ENCODE peak calls at places on chromosomes 2 and 18, in eight cellular contexts. T is hepatocyte, J is bronchial epithelial cell, W is astrocyte, P is sigmoid colon, B is fibroblast of mammary gland, A is OCI-LY7, F is HFF-Myc. Q is an unnamed sample.
A peak's percentile ranks its signal among the peaks of the same experiment; 100 is the strongest.

GRCh38 chr2:172456002-172456401 is 28.6 kb downstream of the ITGA6 start:
- DNase-seq in T (peak; percentile 36), J (no peak), W (no peak), P (no peak), B (no peak), A (no peak), F (no peak), Q (no peak)

GRCh38 chr18:24368749-24369148 is 28.9 kb downstream of the OSBPL1A start:
- DNase-seq in T (no peak), J (peak; percentile 86), W (no peak), P (no peak), B (no peak), A (no peak), F (no peak), Q (peak; percentile 35)

GRCh38 chr2:190156750-190157277 is 94.3 kb upstream of the MSTN start:
- DNase-seq in T (no peak), J (no peak), W (no peak), P (no peak), B (no peak), A (no peak), F (no peak), Q (no peak)

GRCh38 chr2:42693013-42693575 is 70.8 kb downstream of the OXER1 start:
- DNase-seq in T (no peak), J (no peak), W (no peak), P (no peak), B (no peak), A (no peak), F (no peak), Q (peak; percentile 5)

GRCh38 chr18:24198461-24198860 is 59.6 kb downstream of the CABYR start:
- DNase-seq in T (no peak), J (no peak), W (no peak), P (no peak), B (no peak), A (no peak), F (no peak), Q (no peak)

GRCh38 chr2:128536925-128537620 is 218.4 kb upstream of the HS6ST1 start:
- DNase-seq in T (peak; percentile 66), J (peak; percentile 27), W (peak; percentile 98), P (no peak), B (peak; percentile 97), A (no peak), F (peak; percentile 87), Q (no peak)

GRCh38 chr2:11726384-11726783 is 20.0 kb upstream of the LPIN1 start:
- DNase-seq in T (no peak), J (no peak), W (no peak), P (peak; percentile 73), B (no peak), A (no peak), F (no peak), Q (no peak)

GRCh38 chr2:176931588-176932563 is 280.7 kb upstream of the HNRNPA3 start:
- DNase-seq in T (peak; percentile 12), J (peak; percentile 44), W (no peak), P (no peak), B (peak; percentile 74), A (no peak), F (peak; percentile 12), Q (peak; percentile 94)

GRCh38 chr2:46902465-46902864 is 13.1 kb downstream of the MCFD2 start:
- DNase-seq in T (no peak), J (no peak), W (no peak), P (no peak), B (no peak), A (no peak), F (no peak), Q (no peak)

GRCh38 chr2:240611601-240612210 is 13.6 kb upstream of the GPR35 start:
- DNase-seq in T (no peak), J (no peak), W (no peak), P (no peak), B (no peak), A (no peak), F (no peak), Q (no peak)

GRCh38 chr2:186183406-186183805 is 302.7 kb upstream of the ZC3H15 start:
- DNase-seq in T (no peak), J (no peak), W (no peak), P (no peak), B (no peak), A (no peak), F (no peak), Q (no peak)

GRCh38 chr2:186852508-186852907 is 3.5 kb upstream of the ZSWIM2 start:
- DNase-seq in T (peak; percentile 6), J (no peak), W (no peak), P (no peak), B (no peak), A (no peak), F (no peak), Q (no peak)

GRCh38 chr2:150120271-150120950 is 367.1 kb downstream of the RND3 start:
- DNase-seq in T (no peak), J (no peak), W (no peak), P (no peak), B (no peak), A (no peak), F (no peak), Q (no peak)

GRCh38 chr2:233831861-233832260 is 22.5 kb downstream of the HJURP start:
- DNase-seq in T (no peak), J (no peak), W (no peak), P (peak; percentile 14), B (no peak), A (no peak), F (no peak), Q (no peak)

GRCh38 chr2:112153501-112153900 is 15.3 kb downstream of the FBLN7 start:
- DNase-seq in T (no peak), J (no peak), W (no peak), P (peak; percentile 19), B (no peak), A (no peak), F (no peak), Q (no peak)

GRCh38 chr2:163133602-163134001 is 295.0 kb upstream of the KCNH7 start:
- DNase-seq in T (no peak), J (no peak), W (peak; percentile 69), P (no peak), B (no peak), A (no peak), F (no peak), Q (no peak)

GRCh38 chr2:179655627-179656026 is 205.8 kb downstream of the ZNF385B start:
- DNase-seq in T (no peak), J (peak; percentile 79), W (peak; percentile 20), P (no peak), B (peak; percentile 89), A (no peak), F (peak; percentile 2), Q (no peak)

GRCh38 chr2:14746133-14746532 is 113.6 kb downstream of the LRATD1 start:
- DNase-seq in T (no peak), J (no peak), W (no peak), P (no peak), B (no peak), A (no peak), F (no peak), Q (no peak)
- TF ChIP-seq CTCF in T (no peak), J (no peak), W (no peak), P (no peak), B (no peak), A (no peak), F (no peak), Q (no peak)

GRCh38 chr18:7155887-7156286 is 38.3 kb upstream of the LAMA1 start:
- DNase-seq in T (no peak), J (no peak), W (no peak), P (no peak), B (no peak), A (no peak), F (no peak), Q (no peak)
- H3K4me3 ChIP-seq in T (no peak overlapping the region), J (no peak overlapping the region), W (no peak overlapping the region), P (no peak overlapping the region), B (no peak overlapping the region), A (no peak overlapping the region), F (no peak overlapping the region), Q (no peak overlapping the region)

GRCh38 chr2:2831656-2832055 is 500.6 kb upstream of the MYT1L start:
- DNase-seq in T (no peak), J (no peak), W (no peak), P (no peak), B (no peak), A (no peak), F (no peak), Q (no peak)
- TF ChIP-seq CTCF in T (no peak), J (no peak), W (no peak), P (no peak), B (no peak), A (no peak), F (no peak), Q (no peak)

GRCh38 chr2:127080941-127081769 is 25.8 kb downstream of the BIN1 start:
- DNase-seq in T (no peak), J (no peak), W (no peak), P (no peak), B (peak; percentile 68), A (peak; percentile 19), F (no peak), Q (peak; percentile 70)
- H3K4me3 ChIP-seq in T (no peak overlapping the region), J (no peak overlapping the region), W (no peak overlapping the region), P (no peak overlapping the region), B (no peak overlapping the region), A (peak overlapping the region; percentile 7), F (no peak overlapping the region), Q (peak overlapping the region; percentile 61)

GRCh38 chr18:67514901-67515540 is 1.5 kb downstream of the DSEL start:
- DNase-seq in T (no peak), J (no peak), W (no peak), P (no peak), B (peak; percentile 38), A (no peak), F (no peak), Q (no peak)

GRCh38 chr18:67510831-67511230 is 5.7 kb downstream of the DSEL start:
- DNase-seq in T (no peak), J (no peak), W (no peak), P (no peak), B (peak; percentile 46), A (no peak), F (no peak), Q (no peak)

GRCh38 chr18:67514465-67514864 is 2.1 kb downstream of the DSEL start:
- DNase-seq in T (no peak), J (no peak), W (no peak), P (no peak), B (no peak), A (no peak), F (no peak), Q (no peak)

GRCh38 chr18:67511840-67512239 is 4.7 kb downstream of the DSEL start:
- DNase-seq in T (no peak), J (no peak), W (no peak), P (no peak), B (no peak), A (no peak), F (no peak), Q (no peak)

GRCh38 chr18:67513285-67513684 is 3.2 kb downstream of the DSEL start:
- DNase-seq in T (peak; percentile 7), J (peak; percentile 31), W (no peak), P (no peak), B (no peak), A (no peak), F (no peak), Q (peak; percentile 8)
- TF ChIP-seq CTCF in T (no peak), J (peak; percentile 31), W (no peak), P (no peak), B (no peak), A (no peak), F (no peak), Q (no peak)

GRCh38 chr2:199462167-199462976 is 4.6 kb upstream of the SATB2 start:
- DNase-seq in T (no peak), J (no peak), W (no peak), P (no peak), B (no peak), A (no peak), F (no peak), Q (no peak)
- H3K4me3 ChIP-seq in T (no peak overlapping the region), J (no peak overlapping the region), W (peak overlapping the region; percentile 59), P (peak overlapping the region; percentile 46), B (peak overlapping the region; percentile 47), A (no peak overlapping the region), F (no peak overlapping the region), Q (no peak overlapping the region)

Q was measured in GM12865.